ENCODE peak calls at places on chromosomes 5 and 9, in four cellular contexts. V is body of pancreas; D is right lobe of liver; B is CD8-positive, alpha-beta T cell. S is an unnamed sample.

GRCh38 chr9:135268981-135269380 is 181.5 kb downstream of the OLFM1 start:
- DNase-seq in V (no peak), B (no peak), D (no peak), S (no peak)

GRCh38 chr5:65760504-65761275 is 38.7 kb downstream of the NLN start:
- DNase-seq in B (peak; percentile 58), V (peak; percentile 43), D (peak; percentile 32), S (peak; percentile 36)

GRCh38 chr5:1105350-1106265 is 6.3 kb downstream of the SLC12A7 start:
- DNase-seq in D (peak; percentile 76), V (peak; percentile 58), B (peak; percentile 41), S (peak; percentile 77)

GRCh38 chr5:40483316-40483715 is 196.4 kb upstream of the PTGER4 start:
- DNase-seq in D (no peak), V (no peak), B (no peak), S (no peak)

GRCh38 chr5:82676663-82677062 is 398.5 kb upstream of the RPS23 start:
- DNase-seq in V (no peak), B (no peak), D (no peak), S (no peak)

GRCh38 chr9:77475641-77476473 is 172.3 kb downstream of the GNA14 start:
- DNase-seq in D (no peak), B (peak; percentile 42), V (no peak), S (peak; percentile 31)

GRCh38 chr9:134469041-134469875 is 143.0 kb downstream of the RXRA start:
- DNase-seq in D (no peak), V (no peak), B (no peak), S (no peak)

GRCh38 chr5:171592741-171593140 is 173.3 kb downstream of the FGF18 start:
- DNase-seq in D (no peak), B (no peak), V (no peak), S (no peak)

GRCh38 chr5:162068412-162068811 is 839 bp downstream of the GABRG2 start:
- DNase-seq in D (peak; percentile 21), V (peak; percentile 22), B (no peak), S (no peak)

GRCh38 chr9:90916147-90916734 is 114.6 kb downstream of the SYK start:
- DNase-seq in B (no peak), V (no peak), D (peak; percentile 56), S (no peak)

GRCh38 chr5:55816342-55816741 is 34.8 kb upstream of the IL31RA start:
- DNase-seq in D (no peak), V (no peak), B (no peak), S (no peak)

GRCh38 chr9:68740561-68740960 is 35.5 kb downstream of the PIP5K1B start:
- DNase-seq in D (no peak), V (no peak), B (no peak), S (no peak)

GRCh38 chr9:136975624-136976023 is 1.7 kb upstream of the PTGDS start:
- DNase-seq in B (no peak), V (no peak), D (no peak), S (no peak)

GRCh38 chr5:149775785-149776184 is 45.7 kb downstream of the PPARGC1B start:
- DNase-seq in B (no peak), V (no peak), D (no peak), S (no peak)

GRCh38 chr5:149773245-149774095 is 43.4 kb downstream of the PPARGC1B start:
- DNase-seq in V (no peak), D (no peak), B (no peak), S (no peak)

GRCh38 chr5:149779071-149779470 is 49.0 kb downstream of the PPARGC1B start:
- DNase-seq in D (no peak), V (no peak), B (no peak), S (no peak)

GRCh38 chr5:149777382-149777781 is 47.3 kb downstream of the PPARGC1B start:
- DNase-seq in V (no peak), B (no peak), D (no peak), S (no peak)

DNA sequence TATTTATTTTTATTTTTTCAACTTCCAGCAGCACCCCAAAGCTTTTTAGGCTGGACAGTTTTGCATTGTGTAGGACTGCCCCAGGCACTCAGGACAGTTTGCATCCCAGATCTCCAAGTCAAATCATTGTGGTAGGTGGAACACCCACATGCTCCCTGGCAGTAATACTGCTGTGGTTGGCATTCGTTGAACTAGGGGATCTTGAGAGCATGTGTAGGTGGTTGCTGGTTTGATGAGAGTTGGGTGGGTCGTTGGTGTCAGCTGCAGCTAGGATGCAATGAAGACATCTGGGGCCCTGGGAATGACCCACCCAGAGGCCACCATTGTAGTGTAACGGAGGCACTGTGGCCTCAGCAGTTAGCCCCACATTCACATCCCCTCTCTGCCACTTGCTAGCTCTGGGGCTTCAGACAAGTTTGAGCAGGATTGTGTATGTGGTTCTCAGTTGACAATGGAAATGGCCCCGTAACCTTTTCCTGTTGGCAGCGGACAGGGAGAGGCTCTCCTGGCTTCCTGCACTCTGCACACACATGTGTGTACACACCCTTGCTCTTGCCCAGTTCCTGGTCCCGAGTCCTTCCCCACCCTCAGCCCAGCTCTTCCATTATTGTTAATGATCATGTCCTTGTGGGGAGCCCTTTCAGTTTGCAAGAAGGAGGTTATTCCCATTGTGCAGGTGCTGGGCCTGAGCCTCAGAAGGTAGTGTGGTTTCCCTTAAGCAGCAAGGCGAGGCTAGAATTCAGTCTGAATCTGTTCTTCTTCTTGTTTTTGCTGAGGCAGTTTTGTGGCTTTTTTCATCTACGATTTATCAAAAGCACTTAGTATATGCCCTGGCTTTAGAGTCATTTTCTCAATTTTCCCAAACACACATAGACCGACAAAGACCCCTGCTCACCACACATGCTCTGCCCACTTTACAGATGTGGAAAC is 46.5 kb downstream of the PPARGC1B start:
- DNase-seq in B (no peak), D (no peak), V (no peak), S (no peak)
- H3K27ac ChIP-seq in B (no peak overlapping the region), D (no peak overlapping the region), V (no peak overlapping the region), S (no peak overlapping the region)

DNA sequence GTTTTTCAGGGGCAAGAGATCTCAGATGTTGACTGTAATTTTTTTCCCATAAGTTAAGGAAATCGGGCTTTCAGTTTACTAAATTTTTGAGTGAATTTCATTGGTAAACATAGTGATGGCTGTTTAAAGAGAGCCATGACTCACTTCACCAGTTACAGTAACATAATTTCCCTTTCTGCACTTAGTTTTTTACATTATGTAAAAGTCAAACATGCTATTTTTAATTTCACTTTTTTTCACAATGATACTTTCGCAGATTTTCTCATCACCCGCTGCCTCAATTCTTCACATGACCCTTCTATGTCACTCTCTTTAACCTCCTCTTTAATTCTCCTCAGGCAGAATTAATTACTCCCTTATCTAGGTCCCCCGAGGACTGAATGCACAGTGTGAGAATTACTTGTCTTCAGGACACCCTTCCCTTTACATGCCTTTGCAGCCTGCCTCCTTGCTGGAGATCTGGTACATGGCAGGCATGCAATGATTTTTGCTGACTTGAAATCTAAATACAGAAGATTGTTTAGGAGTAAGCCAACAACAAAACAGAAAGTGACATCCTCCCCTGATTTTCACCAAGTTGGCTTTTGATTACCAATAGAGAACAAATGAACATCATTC is 217.5 kb upstream of the S1PR3 start:
- DNase-seq in V (no peak), B (no peak), D (no peak), S (no peak)
- TF ChIP-seq CTCF in V (no peak), B (no peak), D (no peak), S (no peak)

GRCh38 chr9:133117271-133118178 is 3.5 kb downstream of the RALGDS start:
- DNase-seq in D (peak; percentile 52), B (no peak), V (peak; percentile 90), S (no peak)
- H3K27ac ChIP-seq in D (no peak overlapping the region), B (no peak overlapping the region), V (peak overlapping the region; percentile 30), S (no peak overlapping the region)

GRCh38 chr9:20188616-20189212 is 399.9 kb upstream of the SLC24A2 start:
- DNase-seq in B (no peak), V (no peak), D (no peak), S (no peak)

GRCh38 chr9:20187318-20187717 is 398.5 kb upstream of the SLC24A2 start:
- DNase-seq in D (no peak), V (no peak), B (no peak), S (no peak)

GRCh38 chr9:20186823-20187222 is 398.0 kb upstream of the SLC24A2 start:
- DNase-seq in B (no peak), D (no peak), V (no peak), S (no peak)

GRCh38 chr9:20189871-20190270 is 401.0 kb upstream of the SLC24A2 start:
- DNase-seq in B (no peak), V (peak; percentile 42), D (no peak), S (no peak)

DNA sequence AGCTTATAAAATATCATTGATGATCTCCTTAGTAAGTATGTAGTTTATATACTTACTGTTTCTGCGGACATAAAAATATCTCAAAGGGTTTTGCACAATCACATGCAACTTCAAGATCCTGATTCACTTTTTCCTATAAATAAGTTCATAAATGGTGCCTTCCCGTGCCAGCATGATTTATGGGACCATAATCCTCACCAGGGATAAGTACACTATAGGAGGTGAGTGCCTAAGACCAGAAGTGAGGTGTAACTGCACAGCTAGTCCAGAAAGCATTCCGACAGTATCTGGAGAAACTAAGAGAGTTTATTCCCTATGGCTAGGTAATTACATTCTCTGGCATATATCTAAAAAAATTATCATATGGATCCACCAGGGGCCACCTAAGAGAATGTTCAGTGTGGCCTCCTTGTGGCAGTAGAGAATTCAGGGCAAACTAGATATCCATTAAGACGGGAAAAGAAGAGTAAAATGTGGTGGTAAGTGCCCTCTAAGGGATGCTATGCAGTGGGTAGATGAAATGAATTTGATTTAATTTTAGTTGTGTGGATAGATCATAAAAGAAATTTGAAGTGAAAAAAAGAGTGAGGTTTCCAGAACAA is 402.5 kb upstream of the SLC24A2 start:
- DNase-seq in B (no peak), V (no peak), D (no peak), S (no peak)
- TF ChIP-seq CTCF in B (no peak), V (no peak), D (no peak), S (no peak)

DNA sequence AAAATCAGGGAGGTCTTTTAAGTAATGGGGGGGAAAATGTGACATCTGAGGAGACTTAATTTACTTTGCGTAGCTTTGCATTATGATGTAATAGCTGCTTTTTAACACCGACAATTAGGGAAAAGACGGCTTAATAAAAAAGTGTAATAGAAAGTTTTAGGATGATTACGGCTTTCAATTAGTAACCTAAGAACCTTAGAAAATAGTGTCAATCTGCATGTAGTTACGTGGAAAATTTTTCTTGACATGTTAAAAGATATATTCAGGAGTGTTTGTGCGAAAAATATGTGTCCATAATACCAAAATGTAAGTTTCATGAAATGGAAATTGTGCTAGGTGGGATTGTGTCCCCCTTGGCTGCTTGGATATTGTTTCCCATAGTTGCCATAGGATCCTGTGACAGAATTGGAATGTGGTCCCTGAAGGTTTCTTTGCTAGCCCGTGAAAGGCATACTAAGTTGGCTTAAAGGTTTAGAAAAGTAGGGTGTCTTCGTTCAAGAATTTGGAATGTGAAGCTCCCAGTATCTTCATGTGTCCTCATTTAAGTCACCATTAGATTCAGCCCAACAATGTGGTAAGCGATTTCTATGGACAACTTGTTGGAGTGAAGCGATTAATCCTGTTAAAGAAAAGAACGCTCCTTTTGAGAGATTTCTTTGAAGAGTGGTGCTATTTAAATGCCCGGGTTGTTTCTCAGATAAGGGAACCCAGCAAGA is 1.9 kb downstream of the RGMB start:
- DNase-seq in D (no peak), B (no peak), V (no peak), S (no peak)
- H3K27ac ChIP-seq in D (no peak overlapping the region), B (no peak overlapping the region), V (peak overlapping the region; percentile 13), S (no peak overlapping the region)

GRCh38 chr9:36999728-37000333 is 34.2 kb downstream of the PAX5 start:
- DNase-seq in B (no peak), V (no peak), D (no peak), S (no peak)
- TF ChIP-seq CTCF in B (no peak), V (no peak), D (no peak), S (no peak)

S was measured in CD4-positive, alpha-beta T cell.